ENCODE peak calls at places on chromosomes 7 and 10, in eight cellular contexts. O is NCI-H2029; V is kidney glomerular epithelial cell; Y is GF-D8; Z is activated naive CD4-positive, alpha-beta T cell treated with anti-CD3 and anti-CD28 coated beads, Interleukin-2, amount 10 ng/mL, durations not matched to agents 7 days and 5 days; D is stomach; J is posterior cingulate gyrus; C is AG08395. R is an unnamed sample.

GRCh38 chr7:26853788-26854393 is 10.5 kb downstream of the SKAP2 start:
- DNase-seq in O (no peak), V (peak), Y (peak), Z (no peak), D (no peak), J (no peak), C (peak), R (peak)

GRCh38 chr10:92696606-92697383 is 7.0 kb downstream of the HHEX start:
- DNase-seq in O (no peak), V (no peak), Y (no peak), Z (no peak), D (no peak), J (no peak), C (no peak), R (no peak)

GRCh38 chr7:100921039-100921438 is 25.4 kb upstream of the ACHE start:
- DNase-seq in O (no peak), V (no peak), Y (no peak), Z (no peak), D (no peak), J (no peak), C (no peak), R (no peak)

GRCh38 chr10:116538461-116538860 is 7.3 kb upstream of the PNLIP start:
- DNase-seq in O (no peak), V (peak), Y (no peak), Z (no peak), D (no peak), J (no peak), C (no peak), R (peak)

GRCh38 chr10:113087082-113088029 is 137.3 kb downstream of the TCF7L2 start:
- DNase-seq in O (no peak), V (peak), Y (no peak), Z (no peak), D (peak), J (no peak), C (peak), R (peak)

GRCh38 chr7:35831208-35831607 is 30.4 kb downstream of the SEPTIN7 start:
- DNase-seq in O (no peak), V (peak), Y (no peak), Z (no peak), D (no peak), J (no peak), C (peak), R (no peak)

GRCh38 chr10:25125151-25125550 is 49.6 kb upstream of the GPR158 start:
- DNase-seq in O (no peak), V (no peak), Y (no peak), Z (no peak), D (no peak), J (peak), C (no peak), R (no peak)

GRCh38 chr10:43109671-43110249 is 28.5 kb upstream of the CSGALNACT2 start:
- DNase-seq in O (no peak), V (no peak), Y (no peak), Z (no peak), D (no peak), J (no peak), C (peak), R (no peak)

GRCh38 chr7:132073920-132074589 is 502.2 kb downstream of the PLXNA4 start:
- DNase-seq in O (no peak), V (no peak), Y (no peak), Z (no peak), D (no peak), J (no peak), C (peak), R (no peak)

GRCh38 chr7:121624922-121625321 is 228.8 kb upstream of the FAM3C start:
- DNase-seq in O (no peak), V (no peak), Y (no peak), Z (no peak), D (no peak), J (peak), C (peak), R (no peak)

GRCh38 chr10:79249156-79250121 is 97.8 kb upstream of the PPIF start:
- DNase-seq in O (no peak), V (no peak), Y (no peak), Z (peak), D (no peak), J (no peak), C (no peak), R (no peak)

GRCh38 chr7:5696346-5697100 is 84.9 kb downstream of the RNF216 start:
- DNase-seq in O (no peak), V (no peak), Y (no peak), Z (no peak), D (no peak), J (no peak), C (no peak), R (no peak)

GRCh38 chr7:130971297-130971696 is 237.3 kb upstream of the KLF14 start:
- DNase-seq in O (no peak), V (no peak), Y (no peak), Z (no peak), D (no peak), J (no peak), C (no peak), R (no peak)

GRCh38 chr10:27341001-27341400 is 100.4 kb upstream of the ACBD5 start:
- DNase-seq in O (no peak), V (no peak), Y (no peak), Z (no peak), D (no peak), J (no peak), C (no peak), R (no peak)

GRCh38 chr7:47335557-47336177 is 246.2 kb downstream of the TNS3 start:
- DNase-seq in O (no peak), V (no peak), Y (no peak), Z (no peak), D (no peak), J (no peak), C (no peak), R (no peak)

GRCh38 chr10:103241262-103242011 is 4.2 kb upstream of the RPEL1 start:
- DNase-seq in O (peak), V (peak), Y (peak), Z (peak), D (peak), J (peak), C (peak), R (peak)

GRCh38 chr7:129784437-129784782 is 168.3 kb downstream of the UBE2H start:
- DNase-seq in O (no peak), V (no peak), Y (no peak), Z (no peak), D (no peak), J (no peak), C (no peak), R (no peak)

GRCh38 chr7:73851410-73852338 is 9.3 kb upstream of the TMEM270 start:
- DNase-seq in O (peak), V (peak), Y (peak), Z (no peak), D (no peak), J (no peak), C (peak), R (peak)

GRCh38 chr7:138878064-138878463 is 80.1 kb upstream of the ATP6V0A4 start:
- DNase-seq in O (no peak), V (no peak), Y (no peak), Z (no peak), D (no peak), J (no peak), C (no peak), R (no peak)

GRCh38 chr10:69146756-69147155 is 22.8 kb downstream of the VPS26A start:
- DNase-seq in O (no peak), V (no peak), Y (peak), Z (no peak), D (no peak), J (no peak), C (no peak), R (no peak)

GRCh38 chr10:112977294-112977951 is 27.4 kb downstream of the TCF7L2 start:
- DNase-seq in O (no peak), V (no peak), Y (no peak), Z (no peak), D (no peak), J (no peak), C (no peak), R (no peak)

GRCh38 chr10:97525683-97526110 is 27.0 kb downstream of the UBTD1 start:
- DNase-seq in O (no peak), V (no peak), Y (no peak), Z (no peak), D (no peak), J (no peak), C (no peak), R (no peak)

GRCh38 chr10:51097546-51097945 is 23.3 kb downstream of the PRKG1 start:
- DNase-seq in O (no peak), V (no peak), Y (no peak), Z (no peak), D (no peak), J (no peak), C (no peak), R (no peak)

GRCh38 chr10:90658791-90659190 is 199.0 kb downstream of the HTR7 start:
- DNase-seq in O (no peak), V (no peak), Y (no peak), Z (no peak), D (no peak), J (no peak), C (no peak), R (no peak)

GRCh38 chr7:48875300-48875916 is 48.9 kb upstream of the CDC14C start:
- DNase-seq in O (peak), V (peak), Y (no peak), Z (peak), D (no peak), J (peak), C (no peak), R (peak)

GRCh38 chr7:157846281-157846680 is 509.5 kb downstream of the DNAJB6 start:
- DNase-seq in O (no peak), V (no peak), Y (no peak), Z (no peak), D (no peak), J (no peak), C (no peak), R (no peak)

GRCh38 chr10:87720665-87721064 is 61.0 kb downstream of the PAPSS2 start:
- DNase-seq in O (no peak), V (no peak), Y (no peak), Z (no peak), D (no peak), J (no peak), C (no peak), R (no peak)

GRCh38 chr7:157461805-157462771 is 125.3 kb downstream of the DNAJB6 start:
- DNase-seq in O (peak), V (no peak), Y (no peak), Z (no peak), D (peak), J (no peak), C (no peak), R (no peak)

GRCh38 chr10:78688945-78689935 is 379.5 kb upstream of the ZMIZ1 start:
- DNase-seq in O (no peak), V (no peak), Y (no peak), Z (no peak), D (no peak), J (peak), C (peak), R (no peak)

GRCh38 chr7:119996634-119997033 is 276.3 kb upstream of the KCND2 start:
- DNase-seq in O (no peak), V (no peak), Y (no peak), Z (no peak), D (no peak), J (no peak), C (no peak), R (no peak)

GRCh38 chr10:38157270-38157685 is 63.1 kb downstream of the ZNF37A start:
- DNase-seq in O (no peak), V (no peak), Y (no peak), Z (no peak), D (no peak), J (no peak), C (no peak), R (no peak)

GRCh38 chr10:73376679-73377078 is 18.0 kb upstream of the CFAP70 start:
- DNase-seq in O (no peak), V (no peak), Y (no peak), Z (no peak), D (no peak), J (no peak), C (no peak), R (no peak)

GRCh38 chr7:151873402-151873965 is 3.4 kb downstream of the PRKAG2 start:
- DNase-seq in O (no peak), V (no peak), Y (no peak), Z (no peak), D (no peak), J (no peak), C (peak), R (no peak)

R was measured in RCC 7860.